ENCODE peak calls at places on chromosomes 11 and 22, in ten cellular contexts. Z, E, N, S, K, Y, A, F, Q and X are unnamed samples.

GRCh38 chr22:44865193-44866057 is 113.0 kb downstream of the ARHGAP8 start:
- DNase-seq in Z (no peak), E (no peak), N (no peak), S (no peak), K (no peak), Y (no peak), A (no peak), F (no peak), Q (no peak), X (no peak)

GRCh38 chr11:75721852-75722668 is 4.4 kb downstream of the MOGAT2 start:
- DNase-seq in Z (no peak), E (no peak), N (no peak), S (no peak), K (no peak), Y (no peak), A (no peak), F (no peak), Q (no peak), X (no peak)

GRCh38 chr22:22099833-22100812 is 117.5 kb upstream of the TOP3B start:
- DNase-seq in Z (peak; percentile 22), E (no peak), N (no peak), S (no peak), K (no peak), Y (no peak), A (no peak), F (no peak), Q (no peak), X (no peak)

GRCh38 chr22:20456064-20456721 is 18.6 kb upstream of the SCARF2 start:
- DNase-seq in Z (peak; percentile 82), E (peak; percentile 60), N (peak; percentile 68), S (peak; percentile 79), K (peak; percentile 66), Y (peak; percentile 55), A (peak; percentile 27), F (peak; percentile 48), Q (peak; percentile 70), X (peak; percentile 67)

GRCh38 chr11:14454861-14455632 is 44.6 kb downstream of the COPB1 start:
- DNase-seq in Z (peak; percentile 5), E (no peak), N (no peak), S (peak; percentile 36), K (peak; percentile 25), Y (no peak), A (no peak), F (no peak), Q (no peak), X (no peak)

GRCh38 chr11:69869311-69869939 is 50.2 kb upstream of the FGF3 start:
- DNase-seq in Z (no peak), E (no peak), N (no peak), S (no peak), K (no peak), Y (no peak), A (no peak), F (no peak), Q (no peak), X (no peak)

GRCh38 chr22:35154937-35155387 is 89.0 kb downstream of the ISX start:
- DNase-seq in Z (peak; percentile 57), E (peak; percentile 68), N (no peak), S (peak; percentile 48), K (peak; percentile 61), Y (no peak), A (no peak), F (no peak), Q (peak; percentile 20), X (peak; percentile 44)

GRCh38 chr11:60937144-60937527 is 12.9 kb downstream of the TMEM132A start:
- DNase-seq in Z (no peak), E (no peak), N (no peak), S (no peak), K (no peak), Y (no peak), A (no peak), F (no peak), Q (no peak), X (no peak)

GRCh38 chr11:35163209-35163608 is 24.2 kb downstream of the CD44 start:
- DNase-seq in Z (peak; percentile 81), E (no peak), N (no peak), S (no peak), K (peak; percentile 17), Y (no peak), A (no peak), F (no peak), Q (no peak), X (no peak)

GRCh38 chr11:3220521-3221407 is 2.2 kb upstream of the MRGPRG start:
- DNase-seq in Z (peak; percentile 0), E (no peak), N (no peak), S (no peak), K (peak; percentile 28), Y (no peak), A (no peak), F (no peak), Q (no peak), X (no peak)